ENCODE peak calls at places on chromosome 21, in five cellular contexts. One of them, this sample, is unnamed.

GRCh38 chr21:38478782-38479181 is 19.5 kb downstream of the ERG start:
- DNase-seq in K562: no peak
- DNase-seq in HCT116: no peak
- DNase-seq in endothelial cell of umbilical vein: no peak
- DNase-seq in GM12878: no peak
- DNase-seq in this sample: no peak

GRCh38 chr21:28436286-28436932 is 556.3 kb downstream of the LTN1 start:
- DNase-seq in K562: no peak
- DNase-seq in GM12878: no peak
- DNase-seq in HCT116: no peak
- DNase-seq in endothelial cell of umbilical vein: peak; percentile 61
- DNase-seq in this sample: no peak

GRCh38 chr21:37503848-37504467 is 137.4 kb downstream of the DYRK1A start:
- DNase-seq in HCT116: no peak
- DNase-seq in endothelial cell of umbilical vein: peak; percentile 72
- DNase-seq in K562: no peak
- DNase-seq in GM12878: no peak
- DNase-seq in this sample: no peak

GRCh38 chr21:15775981-15776380 is 46.2 kb downstream of the USP25 start:
- DNase-seq in endothelial cell of umbilical vein: no peak
- DNase-seq in K562: no peak
- DNase-seq in GM12878: no peak
- DNase-seq in HCT116: no peak
- DNase-seq in this sample: no peak

GRCh38 chr21:28538987-28539622 is 453.6 kb downstream of the LTN1 start:
- DNase-seq in K562: no peak
- DNase-seq in GM12878: no peak
- DNase-seq in HCT116: no peak
- DNase-seq in endothelial cell of umbilical vein: peak; percentile 88
- DNase-seq in this sample: no peak

GRCh38 chr21:19507682-19508260 is 1104.2 kb upstream of the TMPRSS15 start:
- DNase-seq in HCT116: no peak
- DNase-seq in endothelial cell of umbilical vein: no peak
- DNase-seq in GM12878: no peak
- DNase-seq in K562: peak; percentile 26
- DNase-seq in this sample: peak; percentile 20

GRCh38 chr21:28704746-28705145 is 287.9 kb downstream of the LTN1 start:
- DNase-seq in endothelial cell of umbilical vein: no peak
- DNase-seq in K562: no peak
- DNase-seq in GM12878: no peak
- DNase-seq in HCT116: no peak
- DNase-seq in this sample: no peak

GRCh38 chr21:38303300-38303699 is 46.5 kb downstream of the KCNJ15 start:
- DNase-seq in HCT116: no peak
- DNase-seq in GM12878: no peak
- DNase-seq in K562: no peak
- DNase-seq in endothelial cell of umbilical vein: peak; percentile 57
- DNase-seq in this sample: no peak

GRCh38 chr21:16241021-16241420 is 511.2 kb downstream of the USP25 start:
- DNase-seq in K562: no peak
- DNase-seq in HCT116: no peak
- DNase-seq in endothelial cell of umbilical vein: peak; percentile 72
- DNase-seq in GM12878: no peak
- DNase-seq in this sample: no peak

GRCh38 chr21:38386967-38387366 is 111.3 kb downstream of the ERG start:
- DNase-seq in K562: no peak
- DNase-seq in HCT116: no peak
- DNase-seq in GM12878: no peak
- DNase-seq in endothelial cell of umbilical vein: no peak
- DNase-seq in this sample: no peak

GRCh38 chr21:41612674-41613250 is 104.8 kb upstream of the TMPRSS2 start:
- DNase-seq in endothelial cell of umbilical vein: no peak
- DNase-seq in K562: peak; percentile 52
- DNase-seq in GM12878: no peak
- DNase-seq in HCT116: no peak
- DNase-seq in this sample: peak; percentile 79

GRCh38 chr21:25664462-25665070 is 25.5 kb downstream of the JAM2 start:
- DNase-seq in K562: no peak
- DNase-seq in HCT116: no peak
- DNase-seq in GM12878: no peak
- DNase-seq in endothelial cell of umbilical vein: no peak
- DNase-seq in this sample: no peak

GRCh38 chr21:22710725-22711124 is 1712.5 kb downstream of the NCAM2 start:
- DNase-seq in endothelial cell of umbilical vein: peak; percentile 90
- DNase-seq in HCT116: no peak
- DNase-seq in K562: no peak
- DNase-seq in GM12878: no peak
- DNase-seq in this sample: no peak

GRCh38 chr21:29092102-29092959 is 18.9 kb upstream of the CCT8 start:
- DNase-seq in endothelial cell of umbilical vein: peak; percentile 15
- DNase-seq in GM12878: no peak
- DNase-seq in K562: no peak
- DNase-seq in HCT116: no peak
- DNase-seq in this sample: no peak

GRCh38 chr21:45366931-45367401 is 38.0 kb upstream of the COL18A1 start:
- DNase-seq in K562: peak; percentile 65
- DNase-seq in endothelial cell of umbilical vein: peak; percentile 96
- DNase-seq in GM12878: no peak
- DNase-seq in HCT116: no peak
- DNase-seq in this sample: peak; percentile 79
- TF ChIP-seq POLR2AphosphoS5 in K562: no peak
- TF ChIP-seq POLR2AphosphoS5 in endothelial cell of umbilical vein: peak; percentile 95
- TF ChIP-seq POLR2AphosphoS5 in GM12878: no peak
- TF ChIP-seq POLR2AphosphoS5 in HCT116: no peak
- TF ChIP-seq POLR2AphosphoS5 in this sample: no peak

GRCh38 chr21:44375281-44375651 is 21.8 kb downstream of the TRPM2 start:
- DNase-seq in GM12878: no peak
- DNase-seq in K562: no peak
- DNase-seq in endothelial cell of umbilical vein: no peak
- DNase-seq in HCT116: no peak
- DNase-seq in this sample: no peak
- TF ChIP-seq MAX in GM12878: no peak
- TF ChIP-seq MAX in K562: no peak
- TF ChIP-seq MAX in endothelial cell of umbilical vein: no peak
- TF ChIP-seq MAX in HCT116: no peak
- TF ChIP-seq MAX in this sample: no peak

DNA sequence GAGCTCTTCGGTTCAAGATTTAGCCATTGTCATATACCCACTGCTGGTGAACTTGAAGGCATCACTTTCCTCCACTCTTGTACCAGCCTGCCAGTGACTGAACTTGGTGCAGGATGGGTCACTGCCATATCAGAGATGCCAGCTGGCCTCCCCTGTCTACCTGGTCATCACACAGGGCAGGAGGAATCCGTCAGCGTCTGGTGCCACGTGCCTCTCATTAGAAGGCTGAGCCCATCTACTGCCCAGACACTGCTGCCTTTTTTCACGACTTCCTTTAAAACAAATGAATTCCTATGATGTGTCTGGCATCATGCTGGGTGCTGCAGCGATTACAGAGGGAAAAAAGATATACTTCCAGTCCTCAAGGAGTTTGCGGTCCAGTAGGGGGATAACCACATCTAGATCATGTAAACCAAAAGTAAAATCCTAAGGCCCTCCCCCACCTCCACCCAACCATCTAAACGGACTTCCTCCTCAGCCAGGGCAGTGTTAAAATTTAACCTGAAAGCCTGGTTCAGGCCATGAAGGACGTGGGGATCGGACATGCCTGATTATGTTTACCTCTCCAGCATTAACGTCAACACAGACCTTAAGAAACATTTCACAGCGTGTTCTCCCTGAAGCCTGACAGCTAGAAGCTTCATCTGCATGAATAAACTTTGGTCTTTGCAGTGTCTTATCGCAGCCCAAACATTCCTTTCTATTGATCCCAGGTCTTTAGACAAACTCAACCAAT is 29.2 kb upstream of the PDE9A start:
- DNase-seq in GM12878: no peak
- DNase-seq in endothelial cell of umbilical vein: no peak
- DNase-seq in K562: no peak
- DNase-seq in HCT116: no peak
- DNase-seq in this sample: no peak
- TF ChIP-seq POLR2AphosphoS5 in GM12878: no peak
- TF ChIP-seq POLR2AphosphoS5 in endothelial cell of umbilical vein: no peak
- TF ChIP-seq POLR2AphosphoS5 in K562: no peak
- TF ChIP-seq POLR2AphosphoS5 in HCT116: no peak
- TF ChIP-seq POLR2AphosphoS5 in this sample: no peak

DNA sequence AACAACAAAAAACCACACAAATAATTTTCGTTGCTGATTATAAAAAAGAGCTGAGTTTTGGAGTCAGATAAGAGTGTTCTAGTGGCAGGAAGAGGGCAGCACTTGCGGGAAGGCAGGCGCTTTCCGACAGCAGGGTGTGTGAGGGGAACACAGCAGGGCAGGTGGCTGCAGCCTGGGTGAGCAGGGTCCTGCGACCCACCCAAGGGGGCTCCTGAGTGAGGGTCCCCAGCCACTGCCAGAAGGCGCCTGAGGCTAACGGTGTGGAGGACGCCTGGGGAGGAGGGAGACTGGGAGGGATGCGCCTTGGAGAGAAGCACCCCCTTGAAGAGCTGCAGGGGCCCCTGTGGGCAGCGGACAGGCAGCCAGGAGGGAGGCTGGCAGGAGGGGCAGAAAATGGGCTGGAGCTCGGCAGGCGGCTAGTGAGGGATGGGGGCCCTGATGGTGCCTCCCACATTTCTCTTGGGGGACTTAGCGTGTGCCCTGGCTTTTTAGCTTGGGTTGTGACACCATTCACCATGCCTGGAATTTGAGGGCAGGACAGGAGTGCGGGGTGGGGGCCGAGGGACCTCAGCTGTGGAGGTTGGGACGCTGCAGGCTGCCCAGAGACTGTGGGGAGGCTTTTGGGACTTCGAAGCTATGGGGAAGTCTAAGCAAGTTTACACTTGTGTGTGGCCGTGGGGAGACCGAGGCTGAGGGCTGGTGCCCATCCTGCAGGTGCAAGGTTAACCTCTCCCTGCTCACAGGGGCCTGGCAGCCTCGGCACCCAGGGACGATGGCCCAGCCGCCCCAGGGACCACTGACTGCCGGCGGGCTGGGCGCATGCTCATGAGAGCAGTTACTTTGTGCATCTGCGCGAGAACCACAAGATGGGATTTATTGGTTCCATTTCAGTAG is 111.4 kb downstream of the SIK1 start:
- DNase-seq in K562: no peak
- DNase-seq in HCT116: no peak
- DNase-seq in endothelial cell of umbilical vein: no peak
- DNase-seq in GM12878: no peak
- DNase-seq in this sample: no peak
- TF ChIP-seq MAX in K562: no peak
- TF ChIP-seq MAX in HCT116: no peak
- TF ChIP-seq MAX in endothelial cell of umbilical vein: no peak
- TF ChIP-seq MAX in GM12878: no peak
- TF ChIP-seq MAX in this sample: no peak

GRCh38 chr21:43684424-43684823 is 25.1 kb downstream of the RRP1B start:
- DNase-seq in K562: no peak
- DNase-seq in HCT116: no peak
- DNase-seq in GM12878: no peak
- DNase-seq in endothelial cell of umbilical vein: peak; percentile 31
- DNase-seq in this sample: no peak
- TF ChIP-seq POLR2AphosphoS5 in K562: no peak
- TF ChIP-seq POLR2AphosphoS5 in HCT116: no peak
- TF ChIP-seq POLR2AphosphoS5 in GM12878: no peak
- TF ChIP-seq POLR2AphosphoS5 in endothelial cell of umbilical vein: no peak
- TF ChIP-seq POLR2AphosphoS5 in this sample: no peak

DNA sequence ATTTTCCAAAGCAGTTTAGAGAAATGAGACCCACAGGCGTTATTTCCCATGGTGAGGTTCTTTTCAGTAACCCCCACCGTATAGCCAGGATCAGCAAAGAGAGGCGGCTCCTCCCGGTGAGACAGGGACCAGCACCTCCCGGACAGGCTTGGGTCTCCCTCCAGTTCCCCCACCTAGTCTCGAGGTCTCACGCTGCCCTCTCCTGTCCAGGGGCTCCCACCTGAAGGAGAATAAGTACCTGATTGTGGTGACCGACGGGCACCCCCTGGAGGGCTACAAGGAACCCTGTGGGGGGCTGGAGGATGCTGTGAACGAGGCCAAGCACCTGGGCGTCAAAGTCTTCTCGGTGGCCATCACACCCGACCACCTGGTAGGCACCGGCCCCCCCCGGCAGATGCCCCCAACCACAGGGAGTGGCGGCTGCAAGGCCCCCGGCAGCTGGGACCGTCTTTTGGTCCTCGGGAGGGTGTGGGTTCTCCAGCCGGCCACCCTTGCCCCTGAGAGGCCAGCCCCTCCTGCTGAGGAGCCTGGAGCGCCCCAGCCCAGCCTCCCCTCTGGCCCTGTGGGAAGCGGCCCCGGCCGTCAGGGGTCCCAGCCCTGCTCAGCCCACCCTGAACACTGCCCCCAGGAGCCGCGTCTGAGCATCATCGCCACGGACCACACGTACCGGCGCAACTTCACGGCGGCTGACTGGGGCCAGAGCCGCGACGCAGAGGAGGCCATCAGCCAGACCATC is 4.9 kb downstream of the COL6A1 start:
- DNase-seq in GM12878: no peak
- DNase-seq in HCT116: no peak
- DNase-seq in endothelial cell of umbilical vein: no peak
- DNase-seq in K562: no peak
- DNase-seq in this sample: no peak
- TF ChIP-seq MAX in GM12878: no peak
- TF ChIP-seq MAX in HCT116: no peak
- TF ChIP-seq MAX in endothelial cell of umbilical vein: no peak
- TF ChIP-seq MAX in K562: no peak
- TF ChIP-seq MAX in this sample: no peak

GRCh38 chr21:35206141-35207125 is 157.3 kb upstream of the RUNX1 start:
- DNase-seq in HCT116: no peak
- DNase-seq in GM12878: no peak
- DNase-seq in endothelial cell of umbilical vein: peak; percentile 84
- DNase-seq in K562: peak; percentile 87
- DNase-seq in this sample: no peak
- TF ChIP-seq POLR2AphosphoS5 in HCT116: no peak
- TF ChIP-seq POLR2AphosphoS5 in GM12878: no peak
- TF ChIP-seq POLR2AphosphoS5 in endothelial cell of umbilical vein: no peak
- TF ChIP-seq POLR2AphosphoS5 in K562: no peak
- TF ChIP-seq POLR2AphosphoS5 in this sample: no peak

This sample was measured in SK-N-SH.